ENCODE peak calls at places on chromosomes 7 and 10, in ten cellular contexts. F is RWPE1, M is brain microvascular endothelial cell, R is uterus, Q is glutamatergic neuron, W is cardiac fibroblast, C is body of pancreas, T is astrocyte, S is astrocyte of the cerebellum, U is fibroblast of mammary gland. H is an unnamed sample.

GRCh38 chr7:44286618-44287487 is 38.5 kb downstream of the CAMK2B start:
- DNase-seq in U (no peak), C (peak; percentile 7), W (no peak), F (no peak), T (no peak), S (no peak), M (no peak), Q (peak; percentile 5), R (peak; percentile 8), H (no peak)

GRCh38 chr10:90871761-90872647 is at the start of gene RPP30:
- DNase-seq in W (peak; percentile 82), T (peak; percentile 70), C (peak; percentile 79), M (peak; percentile 83), Q (peak; percentile 88), S (peak; percentile 55), F (peak; percentile 92), U (peak; percentile 72), R (peak; percentile 76), H (peak; percentile 78)

GRCh38 chr7:88291401-88292173 is 15.1 kb downstream of the STEAP4 start:
- DNase-seq in T (peak; percentile 84), R (no peak), S (peak; percentile 4), C (no peak), Q (no peak), M (peak; percentile 63), W (peak; percentile 16), F (peak; percentile 34), U (peak; percentile 58), H (no peak)

GRCh38 chr10:35910234-35910633 is 268.1 kb upstream of the FZD8 start:
- DNase-seq in C (no peak), M (peak; percentile 83), S (no peak), Q (no peak), T (peak; percentile 80), W (peak; percentile 83), R (no peak), F (peak; percentile 63), U (peak; percentile 94), H (peak; percentile 81)

GRCh38 chr10:71375954-71376353 is 20.8 kb upstream of the CDH23 start:
- DNase-seq in T (no peak), W (no peak), F (no peak), S (no peak), Q (no peak), R (no peak), C (no peak), M (no peak), U (no peak), H (no peak)

GRCh38 chr10:77504870-77505257 is 132.7 kb downstream of the KCNMA1 start:
- DNase-seq in S (no peak), U (peak; percentile 51), Q (no peak), T (peak; percentile 58), C (peak; percentile 70), M (peak; percentile 18), W (peak; percentile 48), R (no peak), F (peak; percentile 92), H (peak; percentile 57)

GRCh38 chr10:117631276-117632151 is 89.0 kb downstream of the EMX2 start:
- DNase-seq in S (no peak), R (peak; percentile 52), Q (no peak), W (no peak), U (no peak), C (no peak), T (no peak), F (no peak), M (no peak), H (no peak)

GRCh38 chr10:79084012-79084971 is 15.5 kb downstream of the ZMIZ1 start:
- DNase-seq in F (peak; percentile 90), T (peak; percentile 74), Q (no peak), M (peak; percentile 93), R (peak; percentile 95), S (no peak), U (peak; percentile 85), W (peak; percentile 93), C (peak; percentile 93), H (peak; percentile 77)

GRCh38 chr7:30146127-30146612 is 11.4 kb downstream of the MTURN start:
- DNase-seq in C (no peak), R (no peak), F (no peak), T (no peak), M (peak; percentile 56), U (no peak), S (no peak), Q (no peak), W (no peak), H (no peak)

GRCh38 chr10:99172130-99172738 is 63.4 kb downstream of the HPSE2 start:
- DNase-seq in Q (peak; percentile 52), F (peak; percentile 67), R (no peak), S (peak; percentile 8), T (no peak), M (peak; percentile 11), U (peak; percentile 60), W (peak; percentile 33), C (peak; percentile 55), H (peak; percentile 61)

GRCh38 chr7:16564909-16565426 is 38.3 kb downstream of the LRRC72 start:
- DNase-seq in W (peak; percentile 71), M (peak; percentile 18), S (peak; percentile 16), R (no peak), Q (no peak), C (peak; percentile 29), U (peak; percentile 57), T (peak; percentile 16), F (peak; percentile 75), H (peak; percentile 34)

GRCh38 chr10:77641788-77642397 is 4.3 kb upstream of the KCNMA1 start:
- DNase-seq in Q (peak; percentile 43), S (peak; percentile 75), U (peak; percentile 84), F (peak; percentile 77), T (peak; percentile 47), R (peak; percentile 83), W (peak; percentile 91), M (peak; percentile 89), C (peak; percentile 80), H (peak; percentile 75)

GRCh38 chr7:45863715-45864114 is 9.2 kb downstream of the CCDC201 start:
- DNase-seq in F (no peak), C (no peak), U (no peak), T (no peak), M (no peak), W (no peak), R (no peak), Q (peak; percentile 47), S (no peak), H (no peak)
- TF ChIP-seq CTCF in F (no peak), C (no peak), U (peak; percentile 21), T (no peak), M (peak; percentile 62), W (peak; percentile 43), R (no peak), Q (no peak), S (no peak), H (peak; percentile 53)

GRCh38 chr7:822692-823276 is 9.5 kb upstream of the SUN1 start:
- DNase-seq in Q (no peak), T (no peak), C (no peak), U (no peak), R (no peak), W (no peak), M (no peak), F (no peak), S (no peak), H (no peak)
- TF ChIP-seq CTCF in Q (no peak), T (no peak), C (no peak), U (no peak), R (no peak), W (no peak), M (no peak), F (no peak), S (no peak), H (peak; percentile 46)

DNA sequence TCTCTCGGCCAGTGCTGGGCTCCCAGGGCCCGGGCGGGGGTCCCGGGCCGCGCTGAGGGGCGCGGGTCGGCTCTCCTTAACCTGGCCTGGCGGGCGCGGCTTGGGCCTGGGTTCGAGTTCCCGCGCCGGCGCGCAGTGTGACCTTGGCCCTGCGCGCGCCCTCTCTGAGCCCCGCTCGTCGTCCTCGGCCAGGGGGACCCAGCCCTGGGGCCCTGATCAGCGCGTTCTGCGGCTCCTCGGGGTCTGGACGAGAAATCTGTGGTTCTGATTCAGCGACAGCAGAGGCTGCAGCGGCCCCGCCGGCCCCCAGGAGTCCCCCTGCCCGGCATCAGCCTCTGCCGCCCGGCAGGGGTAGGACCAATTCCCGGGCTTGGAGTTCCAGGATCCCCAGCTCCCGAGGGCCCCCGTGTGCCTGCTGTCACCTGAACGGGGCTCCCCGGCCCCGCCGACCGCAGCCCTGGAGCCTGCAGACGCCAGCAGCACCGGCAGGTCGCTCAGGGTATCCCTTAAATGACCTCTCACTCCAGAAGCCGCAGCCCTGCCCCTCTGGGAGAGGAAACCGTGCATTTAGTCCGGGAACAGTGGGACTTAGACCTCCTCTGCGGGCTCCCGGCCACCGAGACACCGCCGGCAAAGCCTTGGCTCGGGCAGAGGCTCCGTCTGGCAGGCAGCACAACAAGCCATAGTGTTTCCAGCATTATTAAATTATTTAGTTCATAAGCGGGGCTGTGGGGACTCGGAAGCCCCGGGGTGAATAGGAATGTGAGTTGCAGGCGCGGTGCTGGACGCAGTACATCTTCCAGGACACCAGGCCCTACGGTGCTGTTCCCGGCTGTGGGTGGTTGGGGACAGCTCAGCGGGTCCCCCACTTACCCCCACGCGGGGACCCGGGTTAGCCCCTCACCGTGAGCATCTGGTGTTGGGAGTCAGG is 572 bp downstream of the CHST12 start:
- DNase-seq in Q (peak; percentile 60), F (peak; percentile 62), M (peak; percentile 9), R (no peak), U (no peak), S (no peak), W (peak; percentile 25), C (peak; percentile 44), T (no peak), H (peak; percentile 12)
- TF ChIP-seq CTCF in Q (peak; percentile 16), F (no peak), M (peak; percentile 49), R (no peak), U (no peak), S (peak; percentile 23), W (peak; percentile 4), C (peak; percentile 32), T (no peak), H (peak; percentile 53)

GRCh38 chr10:101036726-101037125 is 5.7 kb downstream of the SFXN3 start:
- DNase-seq in Q (no peak), W (no peak), T (no peak), S (no peak), F (no peak), R (no peak), M (no peak), U (no peak), C (no peak), H (no peak)

GRCh38 chr10:101040851-101041250 is 9.8 kb downstream of the SFXN3 start:
- DNase-seq in S (no peak), W (no peak), M (no peak), T (no peak), F (no peak), R (no peak), C (no peak), U (no peak), Q (no peak), H (no peak)

GRCh38 chr10:101035916-101036702 is 5.1 kb downstream of the SFXN3 start:
- DNase-seq in Q (no peak), C (no peak), U (no peak), S (no peak), F (no peak), M (no peak), R (no peak), T (no peak), W (no peak), H (no peak)

GRCh38 chr10:101040061-101040460 is 9.0 kb downstream of the SFXN3 start:
- DNase-seq in R (no peak), S (no peak), U (no peak), W (no peak), F (no peak), T (no peak), Q (no peak), M (no peak), C (no peak), H (no peak)

DNA sequence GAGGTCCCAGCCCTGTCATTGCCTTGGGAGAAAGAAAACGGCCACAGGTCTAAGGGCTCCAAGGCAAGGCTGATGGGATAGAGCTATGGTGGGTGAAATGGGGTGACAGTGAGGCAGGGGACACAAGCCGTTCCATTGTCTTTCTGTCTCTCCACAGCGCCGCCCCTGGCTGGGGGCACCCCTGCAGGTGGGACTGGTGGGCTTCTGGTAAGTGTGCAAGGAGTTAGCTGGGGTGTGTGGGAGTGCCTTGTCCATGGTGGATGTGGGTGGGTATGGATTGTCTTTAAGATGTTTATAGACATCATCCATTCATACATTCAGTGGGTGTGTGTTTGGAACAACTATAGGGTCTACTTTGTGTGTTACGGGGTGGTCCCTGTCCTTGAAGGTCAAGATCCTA is 7.5 kb downstream of the SFXN3 start:
- DNase-seq in W (no peak), U (no peak), R (no peak), T (no peak), C (no peak), F (no peak), S (no peak), Q (no peak), M (no peak), H (no peak)
- TF ChIP-seq CTCF in W (no peak), U (no peak), R (no peak), T (peak; percentile 12), C (no peak), F (no peak), S (no peak), Q (no peak), M (peak; percentile 23), H (no peak)